ENCODE peak calls at places on chromosomes 7 and 10, in four cellular contexts. G, R, L and J are unnamed samples.

GRCh38 chr10:34710391-34710751 is 104.7 kb downstream of the PARD3 start:
- DNase-seq in R (no peak), G (peak; percentile 86), L (no peak), J (no peak)

GRCh38 chr10:75109459-75109778 is 2.0 kb upstream of the SAMD8 start:
- DNase-seq in L (no peak), R (no peak), G (no peak), J (no peak)

GRCh38 chr7:148987751-148988512 is 40.4 kb downstream of the PDIA4 start:
- DNase-seq in G (peak; percentile 37), R (no peak), L (peak; percentile 25), J (no peak)

GRCh38 chr10:50991496-50992355 is 82.6 kb upstream of the PRKG1 start:
- DNase-seq in L (no peak), R (no peak), G (peak; percentile 24), J (no peak)

GRCh38 chr10:5546891-5547683 is 22.3 kb downstream of the CALML3 start:
- DNase-seq in G (peak; percentile 61), L (peak; percentile 42), R (no peak), J (no peak)

GRCh38 chr7:105589221-105590077 is 8.2 kb upstream of the EFCAB10 start:
- DNase-seq in R (peak; percentile 75), G (peak; percentile 77), L (peak; percentile 81), J (peak; percentile 71)

GRCh38 chr7:136086712-136087111 is 109.6 kb upstream of the MTPN start:
- DNase-seq in R (no peak), G (peak; percentile 67), L (no peak), J (peak; percentile 59)

GRCh38 chr7:131226116-131226562 is 101.5 kb upstream of the MKLN1 start:
- DNase-seq in G (no peak), R (no peak), L (no peak), J (no peak)

GRCh38 chr7:70154521-70155180 is 556.4 kb downstream of the AUTS2 start:
- DNase-seq in L (peak; percentile 52), G (no peak), R (no peak), J (no peak)

GRCh38 chr10:97590082-97590747 is 694 bp downstream of the C10orf62 start:
- DNase-seq in G (no peak), R (no peak), L (no peak), J (no peak)

GRCh38 chr10:49679480-49679893 is at the start of gene C10orf53:
- DNase-seq in L (peak; percentile 53), G (peak; percentile 68), R (peak; percentile 45), J (peak; percentile 36)

GRCh38 chr10:124632064-124632531 is 112.1 kb downstream of the FAM53B start:
- DNase-seq in G (no peak), L (peak; percentile 48), R (peak; percentile 59), J (no peak)